ENCODE peak calls at places on chromosomes 5 and 9, in seven cellular contexts. U, G, F, Y, Z, I and C are unnamed samples.

GRCh38 chr5:128637031-128637430 is 99.0 kb upstream of the FBN2 start:
- DNase-seq in U (no peak), G (peak), F (no peak), Y (no peak), Z (no peak), I (no peak), C (no peak)

GRCh38 chr5:98755406-98755805 is 18.1 kb upstream of the RGMB start:
- DNase-seq in U (no peak), G (peak), F (peak), Y (no peak), Z (no peak), I (no peak), C (no peak)

GRCh38 chr5:94810281-94810680 is 191.8 kb downstream of the SLF1 start:
- DNase-seq in U (no peak), G (no peak), F (no peak), Y (no peak), Z (no peak), I (no peak), C (no peak)

GRCh38 chr9:4277531-4277991 is 22.3 kb downstream of the GLIS3 start:
- DNase-seq in U (no peak), G (peak), F (peak), Y (no peak), Z (no peak), I (no peak), C (no peak)

GRCh38 chr5:100505984-100506670 is 29.0 kb upstream of the FAM174A start:
- DNase-seq in U (no peak), G (peak), F (peak), Y (no peak), Z (no peak), I (no peak), C (no peak)

GRCh38 chr9:95930314-95930713 is 54.8 kb downstream of the ERCC6L2 start:
- DNase-seq in U (no peak), G (no peak), F (no peak), Y (no peak), Z (no peak), I (no peak), C (no peak)

GRCh38 chr9:98479449-98479848 is 224.0 kb upstream of the TBC1D2 start:
- DNase-seq in U (no peak), G (no peak), F (no peak), Y (no peak), Z (no peak), I (peak), C (no peak)

GRCh38 chr5:75891736-75892135 is 174.5 kb upstream of the POC5 start:
- DNase-seq in U (no peak), G (no peak), F (no peak), Y (no peak), Z (no peak), I (no peak), C (no peak)

GRCh38 chr9:75238311-75238976 is 150.1 kb downstream of the OSTF1 start:
- DNase-seq in U (no peak), G (peak), F (peak), Y (no peak), Z (no peak), I (no peak), C (peak)

GRCh38 chr5:3429962-3430361 is 165.7 kb upstream of the IRX1 start:
- DNase-seq in U (no peak), G (no peak), F (no peak), Y (no peak), Z (no peak), I (no peak), C (no peak)

GRCh38 chr5:39714036-39714698 is 289.4 kb upstream of the DAB2 start:
- DNase-seq in U (no peak), G (peak), F (peak), Y (no peak), Z (peak), I (no peak), C (peak)

GRCh38 chr9:101366038-101366756 is 18.6 kb downstream of the BAAT start:
- DNase-seq in U (no peak), G (no peak), F (peak), Y (no peak), Z (no peak), I (no peak), C (no peak)

GRCh38 chr9:87422999-87423398 is 74.7 kb upstream of the DAPK1 start:
- DNase-seq in U (no peak), G (no peak), F (peak), Y (no peak), Z (no peak), I (no peak), C (no peak)